ENCODE peak calls at places on chromosomes 2 and 18, in eight cellular contexts. One of them, this sample, is unnamed. For H3K9me3, the result is how much of the 10 kb centered on the place peaks cover.

GRCh38 chr2:84878459-84878858 is 2.4 kb downstream of the TRABD2A start:
- DNase-seq in OCI-LY7: no peak
- DNase-seq in hepatocyte: no peak
- DNase-seq in SK-N-SH: no peak
- DNase-seq in GM23248: no peak
- DNase-seq in HCT116: no peak
- DNase-seq in PC-3: no peak
- DNase-seq in MM.1S: no peak
- DNase-seq in this sample: no peak

GRCh38 chr2:108607706-108608301 is 73.5 kb downstream of the LIMS1 start:
- DNase-seq in OCI-LY7: peak
- DNase-seq in hepatocyte: peak
- DNase-seq in SK-N-SH: peak
- DNase-seq in GM23248: peak
- DNase-seq in HCT116: no peak
- DNase-seq in PC-3: peak
- DNase-seq in MM.1S: peak
- DNase-seq in this sample: peak

GRCh38 chr2:44877417-44877816 is 64.1 kb upstream of the SIX3 start:
- DNase-seq in OCI-LY7: no peak
- DNase-seq in hepatocyte: no peak
- DNase-seq in SK-N-SH: no peak
- DNase-seq in GM23248: no peak
- DNase-seq in HCT116: no peak
- DNase-seq in PC-3: no peak
- DNase-seq in MM.1S: no peak
- DNase-seq in this sample: no peak

GRCh38 chr18:38406625-38407024 is 841.0 kb upstream of the CELF4 start:
- DNase-seq in OCI-LY7: no peak
- DNase-seq in hepatocyte: no peak
- DNase-seq in SK-N-SH: no peak
- DNase-seq in GM23248: no peak
- DNase-seq in HCT116: no peak
- DNase-seq in PC-3: no peak
- DNase-seq in MM.1S: no peak
- DNase-seq in this sample: no peak

GRCh38 chr18:48991299-48992055 is 40.7 kb upstream of the SMAD7 start:
- DNase-seq in OCI-LY7: peak
- DNase-seq in hepatocyte: no peak
- DNase-seq in SK-N-SH: no peak
- DNase-seq in GM23248: no peak
- DNase-seq in HCT116: no peak
- DNase-seq in PC-3: peak
- DNase-seq in MM.1S: no peak
- DNase-seq in this sample: no peak

GRCh38 chr18:8329186-8329771 is 280.0 kb upstream of the RAB12 start:
- DNase-seq in OCI-LY7: no peak
- DNase-seq in hepatocyte: peak
- DNase-seq in SK-N-SH: no peak
- DNase-seq in GM23248: peak
- DNase-seq in HCT116: no peak
- DNase-seq in PC-3: peak
- DNase-seq in MM.1S: no peak
- DNase-seq in this sample: no peak

GRCh38 chr2:144894612-144895300 is 374.8 kb upstream of the ZEB2 start:
- DNase-seq in OCI-LY7: no peak
- DNase-seq in hepatocyte: no peak
- DNase-seq in SK-N-SH: no peak
- DNase-seq in GM23248: no peak
- DNase-seq in HCT116: no peak
- DNase-seq in PC-3: no peak
- DNase-seq in MM.1S: no peak
- DNase-seq in this sample: peak

GRCh38 chr2:55585451-55586079 is 31.9 kb downstream of the PPP4R3B start:
- DNase-seq in OCI-LY7: no peak
- DNase-seq in hepatocyte: no peak
- DNase-seq in SK-N-SH: no peak
- DNase-seq in GM23248: peak
- DNase-seq in HCT116: no peak
- DNase-seq in PC-3: peak
- DNase-seq in MM.1S: no peak
- DNase-seq in this sample: no peak

GRCh38 chr18:13222371-13223281 is 4.1 kb downstream of the LDLRAD4 start:
- DNase-seq in OCI-LY7: no peak
- DNase-seq in hepatocyte: peak
- DNase-seq in SK-N-SH: peak
- DNase-seq in GM23248: peak
- DNase-seq in HCT116: no peak
- DNase-seq in PC-3: peak
- DNase-seq in MM.1S: no peak
- DNase-seq in this sample: no peak

GRCh38 chr2:200733713-200734198 is 78.0 kb upstream of the BZW1 start:
- DNase-seq in OCI-LY7: no peak
- DNase-seq in hepatocyte: no peak
- DNase-seq in SK-N-SH: no peak
- DNase-seq in GM23248: no peak
- DNase-seq in HCT116: no peak
- DNase-seq in PC-3: no peak
- DNase-seq in MM.1S: no peak
- DNase-seq in this sample: no peak

GRCh38 chr18:58051765-58052460 is 7.9 kb downstream of the NEDD4L start:
- DNase-seq in OCI-LY7: no peak
- DNase-seq in hepatocyte: no peak
- DNase-seq in SK-N-SH: no peak
- DNase-seq in GM23248: peak
- DNase-seq in HCT116: no peak
- DNase-seq in PC-3: peak
- DNase-seq in MM.1S: peak
- DNase-seq in this sample: no peak

GRCh38 chr2:11582526-11583202 is 48.8 kb downstream of the GREB1 start:
- DNase-seq in OCI-LY7: peak
- DNase-seq in hepatocyte: peak
- DNase-seq in SK-N-SH: peak
- DNase-seq in GM23248: peak
- DNase-seq in HCT116: peak
- DNase-seq in PC-3: peak
- DNase-seq in MM.1S: peak
- DNase-seq in this sample: peak

GRCh38 chr2:83081835-83082522 is 1377.1 kb downstream of the SUCLG1 start:
- DNase-seq in OCI-LY7: no peak
- DNase-seq in hepatocyte: peak
- DNase-seq in SK-N-SH: peak
- DNase-seq in GM23248: peak
- DNase-seq in HCT116: no peak
- DNase-seq in PC-3: peak
- DNase-seq in MM.1S: no peak
- DNase-seq in this sample: no peak

GRCh38 chr2:101083613-101084012 is 67.6 kb downstream of the TBC1D8 start:
- DNase-seq in OCI-LY7: no peak
- DNase-seq in hepatocyte: peak
- DNase-seq in SK-N-SH: no peak
- DNase-seq in GM23248: no peak
- DNase-seq in HCT116: no peak
- DNase-seq in PC-3: no peak
- DNase-seq in MM.1S: no peak
- DNase-seq in this sample: no peak

GRCh38 chr2:224324604-224325003 is 77.3 kb downstream of the FAM124B start:
- DNase-seq in OCI-LY7: no peak
- DNase-seq in hepatocyte: no peak
- DNase-seq in SK-N-SH: no peak
- DNase-seq in GM23248: no peak
- DNase-seq in HCT116: no peak
- DNase-seq in PC-3: no peak
- DNase-seq in MM.1S: no peak
- DNase-seq in this sample: no peak

GRCh38 chr2:18546586-18546985 is 13.9 kb downstream of the RDH14 start:
- DNase-seq in OCI-LY7: peak
- DNase-seq in hepatocyte: no peak
- DNase-seq in SK-N-SH: no peak
- DNase-seq in GM23248: no peak
- DNase-seq in HCT116: no peak
- DNase-seq in PC-3: no peak
- DNase-seq in MM.1S: peak
- DNase-seq in this sample: no peak

GRCh38 chr2:236217926-236218325 is 46.3 kb downstream of the ASB18 start:
- DNase-seq in OCI-LY7: no peak
- DNase-seq in hepatocyte: no peak
- DNase-seq in SK-N-SH: peak
- DNase-seq in GM23248: no peak
- DNase-seq in HCT116: no peak
- DNase-seq in PC-3: no peak
- DNase-seq in MM.1S: no peak
- DNase-seq in this sample: no peak

GRCh38 chr2:101517753-101518152 is 42.8 kb upstream of the RFX8 start:
- DNase-seq in OCI-LY7: no peak
- DNase-seq in hepatocyte: no peak
- DNase-seq in SK-N-SH: no peak
- DNase-seq in GM23248: peak
- DNase-seq in HCT116: no peak
- DNase-seq in PC-3: peak
- DNase-seq in MM.1S: no peak
- DNase-seq in this sample: no peak

DNA sequence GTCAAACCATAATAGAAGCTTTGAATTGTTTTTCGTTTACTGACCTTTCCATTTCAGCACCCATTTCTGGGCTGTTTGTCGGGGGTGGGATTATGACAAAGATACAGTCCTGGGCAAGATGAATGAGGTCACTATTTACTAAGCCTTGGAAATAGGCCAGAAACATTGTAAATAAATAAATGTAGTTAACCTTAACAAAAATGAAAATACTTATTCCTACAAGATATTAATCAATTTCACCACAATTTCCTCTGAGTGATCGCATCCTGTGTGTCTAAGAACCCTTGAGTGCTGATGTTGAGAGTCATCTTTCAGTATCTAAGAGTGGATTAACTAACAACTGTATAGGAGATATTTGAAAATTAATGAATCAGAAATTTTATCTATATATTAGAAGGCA is 14.0 kb downstream of the ITGA4 start:
- DNase-seq in OCI-LY7: no peak
- DNase-seq in hepatocyte: no peak
- DNase-seq in SK-N-SH: no peak
- DNase-seq in GM23248: peak
- DNase-seq in HCT116: no peak
- DNase-seq in PC-3: peak
- DNase-seq in MM.1S: no peak
- DNase-seq in this sample: no peak
- TF ChIP-seq EZH2phosphoT487 in OCI-LY7: no peak
- TF ChIP-seq EZH2phosphoT487 in hepatocyte: no peak
- TF ChIP-seq EZH2phosphoT487 in SK-N-SH: no peak
- TF ChIP-seq EZH2phosphoT487 in GM23248: no peak
- TF ChIP-seq EZH2phosphoT487 in HCT116: no peak
- TF ChIP-seq EZH2phosphoT487 in PC-3: no peak
- TF ChIP-seq EZH2phosphoT487 in MM.1S: no peak
- TF ChIP-seq EZH2phosphoT487 in this sample: no peak

GRCh38 chr2:114286438-114286837 is 156.0 kb upstream of the DPP10 start:
- DNase-seq in OCI-LY7: no peak
- DNase-seq in hepatocyte: no peak
- DNase-seq in SK-N-SH: no peak
- DNase-seq in GM23248: no peak
- DNase-seq in HCT116: no peak
- DNase-seq in PC-3: no peak
- DNase-seq in MM.1S: no peak
- DNase-seq in this sample: no peak

GRCh38 chr2:114281188-114281587 is 161.3 kb upstream of the DPP10 start:
- DNase-seq in OCI-LY7: no peak
- DNase-seq in hepatocyte: no peak
- DNase-seq in SK-N-SH: no peak
- DNase-seq in GM23248: no peak
- DNase-seq in HCT116: no peak
- DNase-seq in PC-3: no peak
- DNase-seq in MM.1S: no peak
- DNase-seq in this sample: no peak

GRCh38 chr2:114283774-114284173 is 158.7 kb upstream of the DPP10 start:
- DNase-seq in OCI-LY7: no peak
- DNase-seq in hepatocyte: no peak
- DNase-seq in SK-N-SH: no peak
- DNase-seq in GM23248: no peak
- DNase-seq in HCT116: no peak
- DNase-seq in PC-3: no peak
- DNase-seq in MM.1S: no peak
- DNase-seq in this sample: no peak
- H3K27ac ChIP-seq in OCI-LY7: no peak
- H3K27ac ChIP-seq in hepatocyte: no peak
- H3K27ac ChIP-seq in SK-N-SH: no peak
- H3K27ac ChIP-seq in GM23248: no peak
- H3K27ac ChIP-seq in HCT116: no peak
- H3K27ac ChIP-seq in PC-3: no peak
- H3K27ac ChIP-seq in MM.1S: no peak
- H3K27ac ChIP-seq in this sample: no peak

GRCh38 chr2:159846564-159846963 is 48.6 kb upstream of the CD302 start:
- DNase-seq in OCI-LY7: no peak
- DNase-seq in hepatocyte: no peak
- DNase-seq in SK-N-SH: no peak
- DNase-seq in GM23248: no peak
- DNase-seq in HCT116: no peak
- DNase-seq in PC-3: no peak
- DNase-seq in MM.1S: no peak
- DNase-seq in this sample: no peak

GRCh38 chr2:159840620-159841019 is 42.6 kb upstream of the CD302 start:
- DNase-seq in OCI-LY7: no peak
- DNase-seq in hepatocyte: no peak
- DNase-seq in SK-N-SH: no peak
- DNase-seq in GM23248: no peak
- DNase-seq in HCT116: no peak
- DNase-seq in PC-3: no peak
- DNase-seq in MM.1S: no peak
- DNase-seq in this sample: no peak
- H3K9me3 ChIP-seq in OCI-LY7: under half
- H3K9me3 ChIP-seq in hepatocyte: under half
- H3K9me3 ChIP-seq in SK-N-SH: under half
- H3K9me3 ChIP-seq in GM23248: under half
- H3K9me3 ChIP-seq in HCT116: under half
- H3K9me3 ChIP-seq in PC-3: under half
- H3K9me3 ChIP-seq in MM.1S: under half
- H3K9me3 ChIP-seq in this sample: under half

GRCh38 chr2:207224814-207225482 is 59.2 kb upstream of the KLF7 start:
- DNase-seq in OCI-LY7: no peak
- DNase-seq in hepatocyte: no peak
- DNase-seq in SK-N-SH: no peak
- DNase-seq in GM23248: no peak
- DNase-seq in HCT116: no peak
- DNase-seq in PC-3: no peak
- DNase-seq in MM.1S: no peak
- DNase-seq in this sample: no peak

GRCh38 chr2:207224391-207224790 is 58.6 kb upstream of the KLF7 start:
- DNase-seq in OCI-LY7: no peak
- DNase-seq in hepatocyte: no peak
- DNase-seq in SK-N-SH: no peak
- DNase-seq in GM23248: no peak
- DNase-seq in HCT116: no peak
- DNase-seq in PC-3: no peak
- DNase-seq in MM.1S: no peak
- DNase-seq in this sample: no peak

GRCh38 chr2:207221731-207222130 is 56.0 kb upstream of the KLF7 start:
- DNase-seq in OCI-LY7: no peak
- DNase-seq in hepatocyte: no peak
- DNase-seq in SK-N-SH: no peak
- DNase-seq in GM23248: no peak
- DNase-seq in HCT116: no peak
- DNase-seq in PC-3: no peak
- DNase-seq in MM.1S: no peak
- DNase-seq in this sample: no peak

GRCh38 chr2:207225773-207226172 is 60.0 kb upstream of the KLF7 start:
- DNase-seq in OCI-LY7: no peak
- DNase-seq in hepatocyte: no peak
- DNase-seq in SK-N-SH: no peak
- DNase-seq in GM23248: no peak
- DNase-seq in HCT116: no peak
- DNase-seq in PC-3: no peak
- DNase-seq in MM.1S: no peak
- DNase-seq in this sample: no peak

GRCh38 chr2:207223051-207223450 is 57.3 kb upstream of the KLF7 start:
- DNase-seq in OCI-LY7: no peak
- DNase-seq in hepatocyte: no peak
- DNase-seq in SK-N-SH: no peak
- DNase-seq in GM23248: peak
- DNase-seq in HCT116: no peak
- DNase-seq in PC-3: peak
- DNase-seq in MM.1S: no peak
- DNase-seq in this sample: no peak
- TF ChIP-seq EZH2phosphoT487 in OCI-LY7: no peak
- TF ChIP-seq EZH2phosphoT487 in hepatocyte: no peak
- TF ChIP-seq EZH2phosphoT487 in SK-N-SH: no peak
- TF ChIP-seq EZH2phosphoT487 in GM23248: no peak
- TF ChIP-seq EZH2phosphoT487 in HCT116: no peak
- TF ChIP-seq EZH2phosphoT487 in PC-3: no peak
- TF ChIP-seq EZH2phosphoT487 in MM.1S: no peak
- TF ChIP-seq EZH2phosphoT487 in this sample: no peak

This sample was measured in neural progenitor cell.